ENCODE peak calls at places on chromosomes 3 and 15, in seven cellular contexts. W is OCI-LY7, M is PC-3, Z is SK-N-SH, A is neural progenitor cell, N is hepatocyte, Q is GM23338. G is an unnamed sample.

GRCh38 chr15:66498501-66499386 is 1.2 kb upstream of the SNAPC5 start:
- DNase-seq in W (peak), N (peak), Z (peak), M (peak), A (peak), Q (peak), G (peak)

GRCh38 chr15:94395626-94396025 is 164.3 kb downstream of the MCTP2 start:
- DNase-seq in N (no peak), W (no peak), Z (no peak), Q (no peak), A (no peak), M (peak), G (peak)

GRCh38 chr15:85704021-85704420 is 90.7 kb downstream of the KLHL25 start:
- DNase-seq in N (no peak), Z (no peak), M (no peak), A (no peak), W (no peak), Q (no peak), G (peak)

GRCh38 chr3:194755689-194756459 is 70.2 kb downstream of the FAM43A start:
- DNase-seq in Z (no peak), N (no peak), Q (no peak), W (no peak), A (no peak), M (no peak), G (no peak)

GRCh38 chr3:128879991-128880390 is 571 bp downstream of the ACAD9 start:
- DNase-seq in W (peak), Z (no peak), N (no peak), M (no peak), Q (no peak), A (no peak), G (no peak)

GRCh38 chr3:102180291-102180931 is 254.4 kb upstream of the ZPLD1 start:
- DNase-seq in N (peak), Q (no peak), Z (peak), A (no peak), W (no peak), M (peak), G (peak)

GRCh38 chr3:21718943-21719591 is 31.9 kb downstream of the ZNF385D start:
- DNase-seq in N (no peak), Q (peak), M (no peak), Z (no peak), A (peak), W (no peak), G (no peak)

GRCh38 chr15:70936326-70936725 is 43.7 kb downstream of the LRRC49 start:
- DNase-seq in Z (peak), N (no peak), Q (no peak), A (no peak), W (no peak), M (no peak), G (peak)

GRCh38 chr3:194379651-194380050 is 10.1 kb upstream of the LRRC15 start:
- DNase-seq in N (no peak), W (no peak), M (no peak), A (no peak), Q (no peak), Z (no peak), G (no peak)

GRCh38 chr3:129051776-129052400 is 8.7 kb upstream of the GP9 start:
- DNase-seq in Q (no peak), W (no peak), M (peak), A (no peak), Z (no peak), N (no peak), G (peak)

GRCh38 chr15:98787936-98788757 is 139.8 kb downstream of the IGF1R start:
- DNase-seq in M (no peak), Z (no peak), W (no peak), Q (no peak), N (peak), A (peak), G (no peak)

GRCh38 chr15:56358604-56359003 is 6.6 kb upstream of the TEX9 start:
- DNase-seq in W (no peak), Q (no peak), N (no peak), M (no peak), A (no peak), Z (no peak), G (no peak)

GRCh38 chr15:44495562-44495961 is 41.4 kb upstream of the EIF3J start:
- DNase-seq in N (no peak), Z (no peak), Q (no peak), M (no peak), A (no peak), W (no peak), G (no peak)

GRCh38 chr3:168426196-168426595 is 330.5 kb upstream of the GOLIM4 start:
- DNase-seq in A (no peak), W (no peak), N (no peak), M (peak), Q (no peak), Z (no peak), G (peak)

GRCh38 chr3:41321642-41321980 is 122.3 kb downstream of the CTNNB1 start:
- DNase-seq in W (no peak), A (no peak), N (no peak), Z (no peak), M (no peak), Q (no peak), G (no peak)

GRCh38 chr15:27342991-27343390 is 372.0 kb downstream of the GABRG3 start:
- DNase-seq in A (peak), M (no peak), Z (peak), W (no peak), N (no peak), Q (peak), G (no peak)

GRCh38 chr15:90022905-90023700 is 22.0 kb downstream of the ZNF710 start:
- DNase-seq in Q (no peak), W (no peak), A (no peak), Z (no peak), M (no peak), N (no peak), G (no peak)

GRCh38 chr15:29849716-29850115 is 27.4 kb upstream of the TJP1 start:
- DNase-seq in Q (no peak), W (no peak), A (no peak), M (peak), Z (no peak), N (no peak), G (no peak)

GRCh38 chr15:63487076-63487757 is 17.2 kb upstream of the USP3 start:
- DNase-seq in A (peak), M (peak), W (peak), Q (peak), Z (peak), N (peak), G (peak)

GRCh38 chr15:46213551-46213950 is 578.7 kb downstream of the SQOR start:
- DNase-seq in A (no peak), Z (no peak), N (no peak), W (no peak), Q (no peak), M (no peak), G (no peak)

GRCh38 chr3:64654013-64654412 is 33.8 kb downstream of the ADAMTS9 start:
- DNase-seq in N (no peak), A (no peak), Z (no peak), M (no peak), W (no peak), Q (no peak), G (no peak)

GRCh38 chr15:74804935-74805334 is 7.7 kb upstream of the LMAN1L start:
- DNase-seq in W (no peak), Z (no peak), Q (no peak), N (no peak), M (no peak), A (no peak), G (no peak)

DNA sequence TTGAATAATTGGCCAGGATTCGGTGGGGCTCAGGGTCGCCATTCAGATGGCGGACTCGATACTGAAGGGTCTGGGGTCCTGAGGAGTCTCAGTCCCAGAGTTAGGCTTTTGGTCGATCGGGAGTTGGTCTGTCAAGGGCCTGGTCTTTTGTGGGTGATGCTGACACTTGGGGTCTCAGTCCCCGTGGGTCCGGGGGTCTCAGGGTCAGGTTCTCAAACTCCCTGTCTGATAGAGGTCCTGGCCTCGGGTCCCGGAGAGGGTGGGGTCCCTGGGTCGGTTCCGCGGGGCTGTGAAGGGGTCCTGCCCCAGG is 467 bp downstream of the NCKIPSD start:
- DNase-seq in Q (peak), N (no peak), Z (no peak), W (no peak), A (no peak), M (no peak), G (no peak)
- TF ChIP-seq EZH2phosphoT487 in Q (no peak), N (no peak), Z (no peak), W (no peak), A (no peak), M (no peak), G (no peak)

GRCh38 chr3:72120806-72121778 is 336.1 kb upstream of the PROK2 start:
- DNase-seq in N (no peak), Q (no peak), W (no peak), Z (peak), A (no peak), M (no peak), G (no peak)
- H3K27ac ChIP-seq in N (no peak), Q (no peak), W (no peak), Z (no peak), A (no peak), M (no peak), G (no peak)

GRCh38 chr3:126261037-126261436 is 80.7 kb upstream of the ALDH1L1 start:
- DNase-seq in W (peak), A (peak), N (peak), Q (peak), Z (no peak), M (no peak), G (peak)
- H2AFZ ChIP-seq in W (peak), A (peak), N (no peak), Q (peak), Z (no peak), M (no peak), G (peak)

GRCh38 chr3:170076715-170077238 is 39.0 kb downstream of the GPR160 start:
- DNase-seq in W (peak), M (peak), N (peak), Q (no peak), Z (no peak), A (no peak), G (peak)
- TF ChIP-seq EZH2phosphoT487 in W (no peak), M (no peak), N (no peak), Q (no peak), Z (no peak), A (no peak), G (no peak)

GRCh38 chr3:2468816-2469215 is 370.1 kb downstream of the CNTN4 start:
- DNase-seq in Z (no peak), M (no peak), W (no peak), A (no peak), N (no peak), Q (no peak), G (no peak)

DNA sequence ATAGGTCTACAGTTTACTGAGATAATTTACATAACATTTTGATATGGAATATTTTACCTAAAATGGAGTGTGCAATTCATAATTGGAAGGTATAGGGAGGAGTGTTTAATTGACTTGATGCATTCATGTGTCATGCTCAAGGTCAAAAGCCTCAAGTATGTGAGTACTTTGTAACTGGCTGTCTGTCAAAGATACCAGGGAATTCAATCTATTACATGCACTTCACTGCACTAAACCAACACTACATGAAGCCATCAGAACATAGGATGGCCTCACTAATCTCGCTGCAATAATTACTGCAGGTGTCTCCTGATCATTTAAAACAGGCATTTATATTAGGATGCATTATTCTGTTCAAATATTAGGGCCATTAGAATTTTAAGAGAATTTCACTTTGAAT is 367.2 kb downstream of the CNTN4 start:
- DNase-seq in N (no peak), Q (no peak), M (no peak), A (no peak), Z (no peak), W (no peak), G (no peak)
- H3K27ac ChIP-seq in N (no peak), Q (no peak), M (no peak), A (no peak), Z (no peak), W (no peak), G (no peak)

DNA sequence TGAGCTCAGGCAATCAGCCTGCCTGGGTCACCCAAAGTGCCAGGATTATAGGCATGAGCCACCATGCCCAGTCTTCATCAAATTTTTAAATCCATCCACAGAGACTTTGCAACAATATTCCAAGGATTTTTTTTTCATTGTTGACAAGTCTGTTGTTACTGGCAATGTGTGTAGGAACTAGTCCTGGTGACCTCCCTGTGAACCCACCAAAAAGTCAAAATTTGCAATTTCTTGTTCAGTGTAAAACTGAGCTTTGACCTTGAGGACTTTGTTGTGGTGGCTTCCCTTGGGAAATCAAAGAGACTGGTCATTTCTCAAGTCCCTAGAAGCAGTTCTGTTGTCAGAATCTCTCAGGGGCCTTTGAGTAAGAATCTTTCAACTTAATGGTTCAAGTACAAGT is 36.9 kb upstream of the COL8A1 start:
- DNase-seq in M (no peak), N (no peak), W (no peak), A (no peak), Z (no peak), Q (no peak), G (no peak)
- H2AFZ ChIP-seq in M (no peak), N (no peak), W (no peak), A (no peak), Z (no peak), Q (no peak), G (no peak)

GRCh38 chr3:187242900-187243299 is 45.6 kb downstream of the RTP1 start:
- DNase-seq in A (no peak), Z (no peak), W (no peak), Q (no peak), N (no peak), M (no peak), G (no peak)

GRCh38 chr3:187242435-187242834 is 45.1 kb downstream of the RTP1 start:
- DNase-seq in Q (no peak), A (no peak), Z (no peak), N (no peak), M (no peak), W (no peak), G (peak)

GRCh38 chr3:187247398-187247797 is 44.1 kb downstream of the MASP1 start:
- DNase-seq in M (no peak), A (no peak), Q (peak), Z (no peak), W (peak), N (no peak), G (no peak)

GRCh38 chr3:187238239-187238638 is 41.0 kb downstream of the RTP1 start:
- DNase-seq in M (no peak), A (no peak), N (no peak), W (no peak), Q (no peak), Z (no peak), G (no peak)

DNA sequence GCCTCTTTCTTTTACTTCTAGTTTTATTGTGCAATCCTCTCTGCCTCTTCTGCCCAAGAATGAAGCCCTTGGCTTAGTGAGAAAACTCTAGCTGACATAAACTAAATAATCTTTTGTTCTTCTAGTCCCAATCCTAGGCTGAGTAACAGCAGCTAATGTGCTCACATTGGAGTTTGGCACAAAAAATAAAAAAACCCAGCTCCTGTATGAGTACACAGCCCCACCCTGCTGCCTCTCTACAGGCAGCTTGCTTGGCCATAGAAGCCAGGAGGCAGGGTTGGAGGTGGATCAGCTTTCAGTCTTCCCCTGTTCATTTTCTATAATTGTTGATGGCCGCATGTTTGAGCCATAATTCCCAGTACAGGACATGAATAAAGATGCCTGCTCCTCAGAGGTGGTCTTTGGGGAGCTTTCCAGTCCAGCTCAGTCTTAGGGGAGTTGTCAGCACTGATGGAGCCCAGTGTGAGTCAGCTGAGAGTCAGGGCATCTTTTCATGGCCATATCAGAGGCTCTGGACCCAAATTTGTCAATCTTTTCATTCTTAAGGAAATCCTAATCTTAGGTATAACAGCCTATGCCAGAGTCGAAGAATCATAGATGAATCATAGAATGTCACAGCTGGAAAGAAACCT is 46.8 kb downstream of the RTP1 start:
- DNase-seq in A (no peak), Z (no peak), Q (no peak), M (peak), N (no peak), W (no peak), G (peak)
- TF ChIP-seq EZH2phosphoT487 in A (no peak), Z (no peak), Q (no peak), M (no peak), N (no peak), W (no peak), G (no peak)

GRCh38 chr3:140529558-140529957 is 148.3 kb upstream of the TRIM42 start:
- DNase-seq in W (no peak), A (no peak), N (no peak), Q (no peak), M (no peak), Z (no peak), G (no peak)
- H3K27ac ChIP-seq in W (no peak), A (no peak), N (no peak), Q (no peak), M (peak), Z (no peak), G (no peak)